ENCODE peak calls at places on chromosomes 12 and 14, in seven cellular contexts. C is EH; V is A549; H is GM12865; Y is activated CD4-positive, alpha-beta T cell treated with anti-CD3 and anti-CD28 coated beads, Interleukin-2, amount 10 ng/mL, durations not matched to agents 7 days and 5 days; K is upper lobe of left lung; F is neuronal stem cell. P is an unnamed sample.

GRCh38 chr12:121932914-121933521 is 14.6 kb downstream of the CFAP251 start:
- DNase-seq in C (no peak), V (no peak), H (no peak), Y (no peak), K (no peak), F (no peak), P (no peak)

GRCh38 chr12:52035926-52036325 is 15.3 kb upstream of the NR4A1 start:
- DNase-seq in C (no peak), V (no peak), H (no peak), Y (no peak), K (no peak), F (no peak), P (no peak)

GRCh38 chr14:49959822-49960408 is 67.0 kb downstream of the ARF6 start:
- DNase-seq in C (no peak), V (no peak), H (peak; percentile 82), Y (peak; percentile 24), K (peak; percentile 48), F (no peak), P (no peak)

GRCh38 chr12:113065126-113066007 is 8.8 kb downstream of the DTX1 start:
- DNase-seq in C (peak; percentile 8), V (no peak), H (peak; percentile 29), Y (no peak), K (no peak), F (peak; percentile 52), P (peak; percentile 28)

GRCh38 chr12:104964167-104964566 is 6.1 kb upstream of the SLC41A2 start:
- DNase-seq in C (no peak), V (no peak), H (no peak), Y (no peak), K (no peak), F (no peak), P (no peak)

GRCh38 chr14:96512602-96513397 is 10.6 kb downstream of the PAPOLA start:
- DNase-seq in C (no peak), V (no peak), H (no peak), Y (no peak), K (no peak), F (no peak), P (no peak)

GRCh38 chr14:26191123-26191522 is 406.7 kb downstream of the NOVA1 start:
- DNase-seq in C (no peak), V (no peak), H (no peak), Y (no peak), K (no peak), F (no peak), P (no peak)

GRCh38 chr12:109739747-109740693 is 26.4 kb downstream of the FAM222A start:
- DNase-seq in C (no peak), V (no peak), H (no peak), Y (no peak), K (peak; percentile 11), F (no peak), P (no peak)

GRCh38 chr14:76252471-76252870 is 100.7 kb downstream of the GPATCH2L start:
- DNase-seq in C (no peak), V (no peak), H (no peak), Y (no peak), K (no peak), F (no peak), P (no peak)

GRCh38 chr14:31934767-31935266 is 142.3 kb upstream of the ARHGAP5 start:
- DNase-seq in C (peak; percentile 27), V (peak; percentile 45), H (peak; percentile 10), Y (peak; percentile 12), K (no peak), F (no peak), P (peak; percentile 45)

GRCh38 chr14:99055019-99055418 is 217.0 kb downstream of the BCL11B start:
- DNase-seq in C (no peak), V (no peak), H (no peak), Y (no peak), K (no peak), F (no peak), P (no peak)

GRCh38 chr12:442235-442884 is 17.4 kb upstream of the B4GALNT3 start:
- DNase-seq in C (peak; percentile 57), V (peak; percentile 66), H (peak; percentile 21), Y (peak; percentile 55), K (peak; percentile 28), F (peak; percentile 74), P (peak; percentile 25)

GRCh38 chr12:64806593-64806992 is 17.9 kb upstream of the TBC1D30 start:
- DNase-seq in C (peak; percentile 57), V (no peak), H (no peak), Y (no peak), K (no peak), F (no peak), P (no peak)

GRCh38 chr12:40015360-40015759 is 90.5 kb downstream of the SLC2A13 start:
- DNase-seq in C (no peak), V (peak; percentile 15), H (no peak), Y (no peak), K (no peak), F (no peak), P (no peak)

P was measured in Kasumi-1.